ENCODE peak calls at places on chromosomes 4 and X, in four cellular contexts. One of them, this sample, is unnamed.
A peak's percentile ranks its signal among the peaks of the same experiment; 100 is the strongest.

GRCh38 chrX:133440797-133441163 is 25.5 kb upstream of the GPC4 start:
- DNase-seq in midbrain: no peak
- DNase-seq in stimulated activated CD8-positive, alpha-beta memory T cell treated with anti-CD3 and anti-CD28 coated beads, Interleukin-4, amount 100 ng/mL, for 24 hours: no peak
- DNase-seq in activated CD4-positive, alpha-beta T cell treated with anti-CD3 and anti-CD28 coated beads, Interleukin-2, amount 50 U/mL, for 4 hours: no peak
- DNase-seq in this sample: no peak

GRCh38 chr4:95216636-95217035 is 332.1 kb downstream of the UNC5C start:
- DNase-seq in midbrain: no peak
- DNase-seq in stimulated activated CD8-positive, alpha-beta memory T cell treated with anti-CD3 and anti-CD28 coated beads, Interleukin-4, amount 100 ng/mL, for 24 hours: no peak
- DNase-seq in activated CD4-positive, alpha-beta T cell treated with anti-CD3 and anti-CD28 coated beads, Interleukin-2, amount 50 U/mL, for 4 hours: no peak
- DNase-seq in this sample: no peak

GRCh38 chrX:41429592-41429991 is 17.6 kb upstream of the NYX start:
- DNase-seq in midbrain: no peak
- DNase-seq in stimulated activated CD8-positive, alpha-beta memory T cell treated with anti-CD3 and anti-CD28 coated beads, Interleukin-4, amount 100 ng/mL, for 24 hours: no peak
- DNase-seq in activated CD4-positive, alpha-beta T cell treated with anti-CD3 and anti-CD28 coated beads, Interleukin-2, amount 50 U/mL, for 4 hours: no peak
- DNase-seq in this sample: no peak

GRCh38 chrX:39675619-39676018 is 422.1 kb downstream of the BCOR start:
- DNase-seq in midbrain: no peak
- DNase-seq in stimulated activated CD8-positive, alpha-beta memory T cell treated with anti-CD3 and anti-CD28 coated beads, Interleukin-4, amount 100 ng/mL, for 24 hours: no peak
- DNase-seq in activated CD4-positive, alpha-beta T cell treated with anti-CD3 and anti-CD28 coated beads, Interleukin-2, amount 50 U/mL, for 4 hours: no peak
- DNase-seq in this sample: no peak

GRCh38 chrX:133415276-133416105 is at the start of gene GPC4:
- DNase-seq in midbrain: peak; percentile 53
- DNase-seq in stimulated activated CD8-positive, alpha-beta memory T cell treated with anti-CD3 and anti-CD28 coated beads, Interleukin-4, amount 100 ng/mL, for 24 hours: no peak
- DNase-seq in activated CD4-positive, alpha-beta T cell treated with anti-CD3 and anti-CD28 coated beads, Interleukin-2, amount 50 U/mL, for 4 hours: no peak
- DNase-seq in this sample: peak; percentile 16

GRCh38 chr4:174252412-174252811 is 31.1 kb downstream of the FBXO8 start:
- DNase-seq in midbrain: no peak
- DNase-seq in stimulated activated CD8-positive, alpha-beta memory T cell treated with anti-CD3 and anti-CD28 coated beads, Interleukin-4, amount 100 ng/mL, for 24 hours: no peak
- DNase-seq in activated CD4-positive, alpha-beta T cell treated with anti-CD3 and anti-CD28 coated beads, Interleukin-2, amount 50 U/mL, for 4 hours: no peak
- DNase-seq in this sample: no peak

GRCh38 chr4:110508827-110509446 is 33.0 kb downstream of the ENPEP start:
- DNase-seq in midbrain: peak; percentile 33
- DNase-seq in stimulated activated CD8-positive, alpha-beta memory T cell treated with anti-CD3 and anti-CD28 coated beads, Interleukin-4, amount 100 ng/mL, for 24 hours: no peak
- DNase-seq in activated CD4-positive, alpha-beta T cell treated with anti-CD3 and anti-CD28 coated beads, Interleukin-2, amount 50 U/mL, for 4 hours: no peak
- DNase-seq in this sample: no peak

GRCh38 chr4:147339116-147339515 is 141.8 kb upstream of the EDNRA start:
- DNase-seq in midbrain: no peak
- DNase-seq in stimulated activated CD8-positive, alpha-beta memory T cell treated with anti-CD3 and anti-CD28 coated beads, Interleukin-4, amount 100 ng/mL, for 24 hours: no peak
- DNase-seq in activated CD4-positive, alpha-beta T cell treated with anti-CD3 and anti-CD28 coated beads, Interleukin-2, amount 50 U/mL, for 4 hours: no peak
- DNase-seq in this sample: no peak

GRCh38 chr4:42636591-42636990 is 20.3 kb downstream of the ATP8A1 start:
- DNase-seq in midbrain: no peak
- DNase-seq in stimulated activated CD8-positive, alpha-beta memory T cell treated with anti-CD3 and anti-CD28 coated beads, Interleukin-4, amount 100 ng/mL, for 24 hours: no peak
- DNase-seq in activated CD4-positive, alpha-beta T cell treated with anti-CD3 and anti-CD28 coated beads, Interleukin-2, amount 50 U/mL, for 4 hours: no peak
- DNase-seq in this sample: no peak

GRCh38 chr4:2834001-2834921 is 9.4 kb upstream of the ADD1 start:
- DNase-seq in midbrain: no peak
- DNase-seq in stimulated activated CD8-positive, alpha-beta memory T cell treated with anti-CD3 and anti-CD28 coated beads, Interleukin-4, amount 100 ng/mL, for 24 hours: no peak
- DNase-seq in activated CD4-positive, alpha-beta T cell treated with anti-CD3 and anti-CD28 coated beads, Interleukin-2, amount 50 U/mL, for 4 hours: no peak
- DNase-seq in this sample: no peak